ENCODE peak calls at places on chromosomes 16 and 17, in nine cellular contexts. One of them, this sample, is unnamed.
A peak's percentile ranks its signal among the peaks of the same experiment; 100 is the strongest.

GRCh38 chr16:86186361-86186760 is 287.4 kb downstream of the IRF8 start:
- DNase-seq in NCI-H1105 treated with DMSO at 0.1 percent for 48 hours: no peak
- DNase-seq in GF-D8: no peak
- DNase-seq in B cell: no peak
- DNase-seq in ascending aorta: no peak
- DNase-seq in activated CD8-positive, alpha-beta memory T cell treated with anti-CD3 and anti-CD28 coated beads for 24 hours: no peak
- DNase-seq in amniotic stem cell: no peak
- DNase-seq in iris pigment epithelial cell: no peak
- DNase-seq in effector CD8-positive, alpha-beta T cell: no peak
- DNase-seq in this sample: no peak

GRCh38 chr17:83194189-83194565 is 114.8 kb downstream of the METRNL start:
- DNase-seq in NCI-H1105 treated with DMSO at 0.1 percent for 48 hours: no peak
- DNase-seq in GF-D8: no peak
- DNase-seq in B cell: no peak
- DNase-seq in ascending aorta: peak; percentile 5
- DNase-seq in activated CD8-positive, alpha-beta memory T cell treated with anti-CD3 and anti-CD28 coated beads for 24 hours: peak; percentile 67
- DNase-seq in amniotic stem cell: no peak
- DNase-seq in iris pigment epithelial cell: no peak
- DNase-seq in effector CD8-positive, alpha-beta T cell: no peak
- DNase-seq in this sample: no peak

GRCh38 chr17:48492401-48493298 is 38.2 kb downstream of the HOXB1 start:
- DNase-seq in NCI-H1105 treated with DMSO at 0.1 percent for 48 hours: peak; percentile 66
- DNase-seq in GF-D8: no peak
- DNase-seq in B cell: peak; percentile 84
- DNase-seq in ascending aorta: no peak
- DNase-seq in activated CD8-positive, alpha-beta memory T cell treated with anti-CD3 and anti-CD28 coated beads for 24 hours: peak; percentile 85
- DNase-seq in amniotic stem cell: no peak
- DNase-seq in iris pigment epithelial cell: peak; percentile 67
- DNase-seq in effector CD8-positive, alpha-beta T cell: peak; percentile 31
- DNase-seq in this sample: peak; percentile 23

GRCh38 chr16:3509470-3509928 is 8.7 kb downstream of the CLUAP1 start:
- DNase-seq in NCI-H1105 treated with DMSO at 0.1 percent for 48 hours: no peak
- DNase-seq in GF-D8: no peak
- DNase-seq in B cell: no peak
- DNase-seq in ascending aorta: no peak
- DNase-seq in activated CD8-positive, alpha-beta memory T cell treated with anti-CD3 and anti-CD28 coated beads for 24 hours: peak; percentile 78
- DNase-seq in amniotic stem cell: no peak
- DNase-seq in iris pigment epithelial cell: peak; percentile 50
- DNase-seq in effector CD8-positive, alpha-beta T cell: peak; percentile 47
- DNase-seq in this sample: no peak

GRCh38 chr16:714079-714478 is 839 bp upstream of the METRN start:
- DNase-seq in NCI-H1105 treated with DMSO at 0.1 percent for 48 hours: no peak
- DNase-seq in GF-D8: no peak
- DNase-seq in B cell: no peak
- DNase-seq in ascending aorta: no peak
- DNase-seq in activated CD8-positive, alpha-beta memory T cell treated with anti-CD3 and anti-CD28 coated beads for 24 hours: no peak
- DNase-seq in amniotic stem cell: no peak
- DNase-seq in iris pigment epithelial cell: no peak
- DNase-seq in effector CD8-positive, alpha-beta T cell: no peak
- DNase-seq in this sample: no peak

GRCh38 chr17:7656958-7657715 is 6.4 kb downstream of the ATP1B2 start:
- DNase-seq in NCI-H1105 treated with DMSO at 0.1 percent for 48 hours: no peak
- DNase-seq in GF-D8: no peak
- DNase-seq in B cell: no peak
- DNase-seq in ascending aorta: no peak
- DNase-seq in activated CD8-positive, alpha-beta memory T cell treated with anti-CD3 and anti-CD28 coated beads for 24 hours: no peak
- DNase-seq in amniotic stem cell: no peak
- DNase-seq in iris pigment epithelial cell: no peak
- DNase-seq in effector CD8-positive, alpha-beta T cell: no peak
- DNase-seq in this sample: no peak

GRCh38 chr16:66366433-66367299 is at the start of gene CDH5:
- DNase-seq in NCI-H1105 treated with DMSO at 0.1 percent for 48 hours: no peak
- DNase-seq in GF-D8: no peak
- DNase-seq in B cell: no peak
- DNase-seq in ascending aorta: no peak
- DNase-seq in activated CD8-positive, alpha-beta memory T cell treated with anti-CD3 and anti-CD28 coated beads for 24 hours: no peak
- DNase-seq in amniotic stem cell: no peak
- DNase-seq in iris pigment epithelial cell: no peak
- DNase-seq in effector CD8-positive, alpha-beta T cell: no peak
- DNase-seq in this sample: no peak

GRCh38 chr16:67444259-67445125 is 13.6 kb downstream of the HSD11B2 start:
- DNase-seq in NCI-H1105 treated with DMSO at 0.1 percent for 48 hours: no peak
- DNase-seq in GF-D8: no peak
- DNase-seq in B cell: no peak
- DNase-seq in ascending aorta: no peak
- DNase-seq in activated CD8-positive, alpha-beta memory T cell treated with anti-CD3 and anti-CD28 coated beads for 24 hours: no peak
- DNase-seq in amniotic stem cell: no peak
- DNase-seq in iris pigment epithelial cell: peak; percentile 13
- DNase-seq in effector CD8-positive, alpha-beta T cell: no peak
- DNase-seq in this sample: no peak

GRCh38 chr16:62876133-62876532 is 839.9 kb upstream of the CDH8 start:
- DNase-seq in NCI-H1105 treated with DMSO at 0.1 percent for 48 hours: no peak
- DNase-seq in GF-D8: no peak
- DNase-seq in B cell: no peak
- DNase-seq in ascending aorta: no peak
- DNase-seq in activated CD8-positive, alpha-beta memory T cell treated with anti-CD3 and anti-CD28 coated beads for 24 hours: no peak
- DNase-seq in amniotic stem cell: no peak
- DNase-seq in iris pigment epithelial cell: no peak
- DNase-seq in effector CD8-positive, alpha-beta T cell: no peak
- DNase-seq in this sample: no peak

GRCh38 chr17:39208893-39209292 is 8.8 kb downstream of the RPL19 start:
- DNase-seq in NCI-H1105 treated with DMSO at 0.1 percent for 48 hours: no peak
- DNase-seq in GF-D8: peak; percentile 44
- DNase-seq in B cell: peak; percentile 85
- DNase-seq in ascending aorta: no peak
- DNase-seq in activated CD8-positive, alpha-beta memory T cell treated with anti-CD3 and anti-CD28 coated beads for 24 hours: no peak
- DNase-seq in amniotic stem cell: no peak
- DNase-seq in iris pigment epithelial cell: no peak
- DNase-seq in effector CD8-positive, alpha-beta T cell: no peak
- DNase-seq in this sample: no peak

GRCh38 chr17:7589204-7589868 is 558 bp downstream of the SOX15 start:
- DNase-seq in NCI-H1105 treated with DMSO at 0.1 percent for 48 hours: peak; percentile 91
- DNase-seq in GF-D8: no peak
- DNase-seq in B cell: peak; percentile 90
- DNase-seq in ascending aorta: peak; percentile 45
- DNase-seq in activated CD8-positive, alpha-beta memory T cell treated with anti-CD3 and anti-CD28 coated beads for 24 hours: peak; percentile 86
- DNase-seq in amniotic stem cell: peak; percentile 61
- DNase-seq in iris pigment epithelial cell: peak; percentile 84
- DNase-seq in effector CD8-positive, alpha-beta T cell: peak; percentile 45
- DNase-seq in this sample: peak; percentile 40

GRCh38 chr17:12536472-12536871 is 129.2 kb upstream of the MYOCD start:
- DNase-seq in NCI-H1105 treated with DMSO at 0.1 percent for 48 hours: no peak
- DNase-seq in GF-D8: no peak
- DNase-seq in B cell: no peak
- DNase-seq in ascending aorta: no peak
- DNase-seq in activated CD8-positive, alpha-beta memory T cell treated with anti-CD3 and anti-CD28 coated beads for 24 hours: no peak
- DNase-seq in amniotic stem cell: no peak
- DNase-seq in iris pigment epithelial cell: peak; percentile 58
- DNase-seq in effector CD8-positive, alpha-beta T cell: no peak
- DNase-seq in this sample: no peak

GRCh38 chr16:73572135-73572534 is 524.2 kb upstream of the ZFHX3 start:
- DNase-seq in NCI-H1105 treated with DMSO at 0.1 percent for 48 hours: no peak
- DNase-seq in GF-D8: no peak
- DNase-seq in B cell: no peak
- DNase-seq in ascending aorta: no peak
- DNase-seq in activated CD8-positive, alpha-beta memory T cell treated with anti-CD3 and anti-CD28 coated beads for 24 hours: no peak
- DNase-seq in amniotic stem cell: no peak
- DNase-seq in iris pigment epithelial cell: no peak
- DNase-seq in effector CD8-positive, alpha-beta T cell: no peak
- DNase-seq in this sample: no peak

GRCh38 chr17:42850964-42851363 is at the start of gene AOC3:
- DNase-seq in NCI-H1105 treated with DMSO at 0.1 percent for 48 hours: no peak
- DNase-seq in GF-D8: no peak
- DNase-seq in B cell: peak; percentile 8
- DNase-seq in ascending aorta: no peak
- DNase-seq in activated CD8-positive, alpha-beta memory T cell treated with anti-CD3 and anti-CD28 coated beads for 24 hours: no peak
- DNase-seq in amniotic stem cell: no peak
- DNase-seq in iris pigment epithelial cell: no peak
- DNase-seq in effector CD8-positive, alpha-beta T cell: no peak
- DNase-seq in this sample: no peak

GRCh38 chr17:47693667-47694017 is 319 bp upstream of the TBKBP1 start:
- DNase-seq in NCI-H1105 treated with DMSO at 0.1 percent for 48 hours: peak; percentile 35
- DNase-seq in GF-D8: no peak
- DNase-seq in B cell: no peak
- DNase-seq in ascending aorta: no peak
- DNase-seq in activated CD8-positive, alpha-beta memory T cell treated with anti-CD3 and anti-CD28 coated beads for 24 hours: peak; percentile 76
- DNase-seq in amniotic stem cell: no peak
- DNase-seq in iris pigment epithelial cell: no peak
- DNase-seq in effector CD8-positive, alpha-beta T cell: no peak
- DNase-seq in this sample: no peak

This sample was measured in GOT3.